ENCODE peak calls at places on chromosomes 16 and 17, in six cellular contexts. Y, B, S, U, A and W are unnamed samples.

GRCh38 chr16:65410801-65411200 is 288.9 kb upstream of the CDH11 start:
- DNase-seq in S (no peak), A (no peak), Y (no peak), U (peak; percentile 18), B (peak; percentile 84), W (no peak)

GRCh38 chr17:81867123-81867951 is 3.8 kb downstream of the ARHGDIA start:
- DNase-seq in S (peak; percentile 60), Y (no peak), A (no peak), U (peak; percentile 34), B (peak; percentile 67), W (peak; percentile 54)

GRCh38 chr17:78985395-78985794 is 5.7 kb upstream of the LGALS3BP start:
- DNase-seq in U (no peak), Y (no peak), S (no peak), B (no peak), A (no peak), W (no peak)

GRCh38 chr17:50196826-50197225 is 4.6 kb downstream of the COL1A1 start:
- DNase-seq in S (no peak), U (no peak), A (no peak), B (peak; percentile 64), Y (no peak), W (no peak)

GRCh38 chr17:45893725-45894021 is 681 bp upstream of the MAPT start:
- DNase-seq in B (no peak), U (no peak), A (no peak), S (no peak), Y (no peak), W (no peak)

GRCh38 chr17:64661981-64662773 is at the start of gene SMURF2:
- DNase-seq in U (peak; percentile 65), Y (peak; percentile 94), B (peak; percentile 55), A (peak; percentile 79), S (peak; percentile 93), W (peak; percentile 82)

GRCh38 chr16:82192665-82193064 is 22.6 kb upstream of the MPHOSPH6 start:
- DNase-seq in S (no peak), B (peak; percentile 73), A (no peak), U (peak; percentile 28), Y (peak; percentile 52), W (peak; percentile 47)

GRCh38 chr17:62790554-62790953 is 17.6 kb downstream of the MARCHF10 start:
- DNase-seq in U (peak; percentile 69), A (no peak), B (peak; percentile 89), Y (peak; percentile 67), S (no peak), W (no peak)

GRCh38 chr17:47225436-47225858 is 16.3 kb downstream of the MYL4 start:
- DNase-seq in A (no peak), Y (peak; percentile 75), S (no peak), U (peak; percentile 83), B (peak; percentile 92), W (no peak)

GRCh38 chr16:84778720-84779119 is 41.1 kb upstream of the CRISPLD2 start:
- DNase-seq in B (no peak), S (no peak), Y (no peak), U (no peak), A (no peak), W (no peak)

GRCh38 chr16:48117217-48118105 is 38.3 kb downstream of the ABCC12 start:
- DNase-seq in B (peak; percentile 65), Y (peak; percentile 53), S (peak; percentile 94), A (peak; percentile 5), U (no peak), W (peak; percentile 82)

GRCh38 chr16:533391-534088 is 6.0 kb downstream of the CAPN15 start:
- DNase-seq in A (no peak), U (no peak), B (no peak), S (no peak), Y (no peak), W (no peak)

GRCh38 chr16:12182202-12182601 is 205.7 kb downstream of the SNX29 start:
- DNase-seq in U (no peak), B (no peak), A (no peak), Y (no peak), S (no peak), W (no peak)

GRCh38 chr17:79789943-79790804 is 6.7 kb downstream of the CBX8 start:
- DNase-seq in B (peak; percentile 24), S (peak; percentile 88), U (no peak), Y (peak; percentile 85), A (no peak), W (peak; percentile 61)

GRCh38 chr17:41895617-41896016 is 23.1 kb downstream of the ACLY start:
- DNase-seq in S (no peak), A (no peak), U (no peak), Y (peak; percentile 44), B (no peak), W (no peak)